ENCODE peak calls at places on chromosomes 2 and 18, in four cellular contexts. X, O, G and Q are unnamed samples.

GRCh38 chr2:130810490-130810889 is 26.2 kb upstream of the ARHGEF4 start:
- DNase-seq in X (no peak), O (no peak), G (no peak), Q (no peak)

GRCh38 chr2:29726976-29727375 is 194.4 kb downstream of the ALK start:
- DNase-seq in O (no peak), X (no peak), G (no peak), Q (no peak)

GRCh38 chr18:61334491-61334850 is 1.2 kb downstream of the CDH20 start:
- DNase-seq in G (no peak), O (no peak), X (no peak), Q (peak; percentile 53)

GRCh38 chr2:63734510-63734909 is 107.2 kb upstream of the UGP2 start:
- DNase-seq in G (peak; percentile 95), X (no peak), O (no peak), Q (no peak)

GRCh38 chr2:71693286-71694270 is 240.2 kb downstream of the DYSF start:
- DNase-seq in O (no peak), X (no peak), G (no peak), Q (no peak)

GRCh38 chr2:235541838-235542549 is 48.2 kb downstream of the AGAP1 start:
- DNase-seq in G (peak; percentile 99), O (no peak), X (no peak), Q (no peak)

GRCh38 chr2:46171996-46172546 is 125.1 kb upstream of the EPAS1 start:
- DNase-seq in O (no peak), X (no peak), G (peak; percentile 13), Q (no peak)

GRCh38 chr18:73908323-73908722 is 239.3 kb downstream of the FBXO15 start:
- DNase-seq in O (no peak), G (no peak), X (peak; percentile 4), Q (no peak)

GRCh38 chr2:218849721-218850120 is 9.9 kb upstream of the WNT6 start:
- DNase-seq in G (peak; percentile 16), O (no peak), X (no peak), Q (no peak)

GRCh38 chr2:231942180-231942579 is 16.0 kb upstream of the NPPC start:
- DNase-seq in X (no peak), O (no peak), G (no peak), Q (no peak)

GRCh38 chr18:42330296-42330695 is 375.3 kb downstream of the PIK3C3 start:
- DNase-seq in G (no peak), O (no peak), X (no peak), Q (no peak)

GRCh38 chr2:233817995-233818638 is 36.2 kb downstream of the HJURP start:
- DNase-seq in O (no peak), X (no peak), G (peak; percentile 28), Q (no peak)

GRCh38 chr2:100470898-100471514 is 724 bp downstream of the NMS start:
- DNase-seq in X (peak; percentile 49), G (peak; percentile 12), O (no peak), Q (peak; percentile 85)

GRCh38 chr2:26002617-26003310 is 20.5 kb upstream of the KIF3C start:
- DNase-seq in G (no peak), X (no peak), O (no peak), Q (no peak)

GRCh38 chr18:51275712-51276473 is 78.4 kb upstream of the MEX3C start:
- DNase-seq in G (no peak), O (no peak), X (peak; percentile 5), Q (no peak)

GRCh38 chr18:7117390-7118355 is at the start of gene LAMA1:
- DNase-seq in X (no peak), G (no peak), O (no peak), Q (peak; percentile 83)

GRCh38 chr2:183536714-183537113 is 412.5 kb downstream of the NUP35 start:
- DNase-seq in X (no peak), O (no peak), G (no peak), Q (no peak)

GRCh38 chr18:43314931-43315330 is 37.6 kb upstream of the SYT4 start:
- DNase-seq in X (no peak), G (no peak), O (no peak), Q (no peak)

GRCh38 chr18:52652451-52652850 is 312.5 kb downstream of the DCC start:
- DNase-seq in G (no peak), X (no peak), O (no peak), Q (no peak)

GRCh38 chr18:52657063-52657462 is 317.1 kb downstream of the DCC start:
- DNase-seq in X (no peak), O (no peak), G (no peak), Q (no peak)
- TF ChIP-seq PHF8 in X (no peak), O (no peak), G (no peak), Q (no peak)

GRCh38 chr2:240401781-240402551 is 33.5 kb upstream of the GPC1 start:
- DNase-seq in O (no peak), X (no peak), G (no peak), Q (peak; percentile 38)
- TF ChIP-seq PHF8 in O (no peak), X (no peak), G (no peak), Q (no peak)

GRCh38 chr2:79935771-79936657 is 368.5 kb downstream of the LRRTM1 start:
- DNase-seq in X (peak; percentile 64), G (peak; percentile 67), O (peak; percentile 9), Q (no peak)
- TF ChIP-seq PHF8 in X (no peak), G (no peak), O (no peak), Q (no peak)

GRCh38 chr18:11981633-11982366 is 493 bp downstream of the IMPA2 start:
- DNase-seq in G (peak; percentile 92), X (peak; percentile 41), O (peak; percentile 35), Q (no peak)
- TF ChIP-seq PHF8 in G (peak; percentile 15), X (no peak), O (no peak), Q (peak; percentile 2)

GRCh38 chr2:122000556-122001340 is 245.3 kb downstream of the TSN start:
- DNase-seq in O (no peak), G (no peak), X (no peak), Q (peak; percentile 32)
- TF ChIP-seq PHF8 in O (no peak), G (no peak), X (no peak), Q (no peak)

DNA sequence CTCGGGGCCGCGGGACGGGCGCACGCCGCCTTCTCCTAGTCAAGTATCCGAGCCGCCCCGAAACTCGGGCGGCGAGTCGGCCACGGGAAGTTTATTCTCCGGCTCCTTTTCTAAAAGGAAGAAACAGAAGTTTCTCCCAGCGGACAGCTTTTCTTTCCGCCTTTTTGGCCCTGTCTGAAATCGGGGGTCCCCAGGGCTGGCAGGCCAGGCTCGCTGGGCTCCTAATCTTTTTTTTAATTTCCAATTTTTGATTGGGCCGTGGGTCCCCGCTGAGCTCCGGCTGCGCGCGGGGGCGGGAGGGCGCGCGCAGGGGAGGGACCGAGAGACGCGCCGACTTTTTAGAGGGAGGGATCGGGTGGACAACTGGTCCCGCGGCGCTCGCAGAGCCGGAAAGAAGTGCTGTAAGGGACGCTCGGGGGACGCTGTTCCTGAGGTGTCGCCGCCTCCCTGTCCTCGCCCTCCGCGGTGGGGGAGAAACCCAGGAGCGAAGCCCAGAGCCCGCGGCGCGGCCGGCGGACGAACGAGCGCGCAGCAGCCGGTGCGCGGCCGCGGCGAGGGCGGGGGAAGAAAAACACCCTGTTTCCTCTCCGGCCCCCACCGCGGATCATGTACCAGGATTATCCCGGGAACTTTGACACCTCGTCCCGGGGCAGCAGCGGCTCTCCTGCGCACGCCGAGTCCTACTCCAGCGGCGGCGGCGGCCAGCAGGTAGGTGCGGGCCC is 618 bp downstream of the FOSL2 start:
- DNase-seq in X (peak; percentile 72), G (no peak), O (no peak), Q (peak; percentile 63)
- TF ChIP-seq PHF8 in X (peak; percentile 17), G (peak; percentile 9), O (peak; percentile 57), Q (no peak)

GRCh38 chr2:37376421-37377186 is 32.2 kb downstream of the QPCT start:
- DNase-seq in G (no peak), X (no peak), O (no peak), Q (no peak)

GRCh38 chr2:37378411-37378810 is 34.0 kb downstream of the QPCT start:
- DNase-seq in O (no peak), G (peak; percentile 43), X (no peak), Q (no peak)

GRCh38 chr2:37377187-37377532 is 32.7 kb downstream of the QPCT start:
- DNase-seq in G (no peak), X (no peak), O (no peak), Q (no peak)

GRCh38 chr2:37371979-37372378 is 27.5 kb downstream of the QPCT start:
- DNase-seq in O (no peak), X (no peak), G (no peak), Q (no peak)

GRCh38 chr2:37375721-37376399 is 31.4 kb downstream of the QPCT start:
- DNase-seq in X (no peak), O (no peak), G (no peak), Q (no peak)
- TF ChIP-seq PHF8 in X (no peak), O (no peak), G (no peak), Q (no peak)

DNA sequence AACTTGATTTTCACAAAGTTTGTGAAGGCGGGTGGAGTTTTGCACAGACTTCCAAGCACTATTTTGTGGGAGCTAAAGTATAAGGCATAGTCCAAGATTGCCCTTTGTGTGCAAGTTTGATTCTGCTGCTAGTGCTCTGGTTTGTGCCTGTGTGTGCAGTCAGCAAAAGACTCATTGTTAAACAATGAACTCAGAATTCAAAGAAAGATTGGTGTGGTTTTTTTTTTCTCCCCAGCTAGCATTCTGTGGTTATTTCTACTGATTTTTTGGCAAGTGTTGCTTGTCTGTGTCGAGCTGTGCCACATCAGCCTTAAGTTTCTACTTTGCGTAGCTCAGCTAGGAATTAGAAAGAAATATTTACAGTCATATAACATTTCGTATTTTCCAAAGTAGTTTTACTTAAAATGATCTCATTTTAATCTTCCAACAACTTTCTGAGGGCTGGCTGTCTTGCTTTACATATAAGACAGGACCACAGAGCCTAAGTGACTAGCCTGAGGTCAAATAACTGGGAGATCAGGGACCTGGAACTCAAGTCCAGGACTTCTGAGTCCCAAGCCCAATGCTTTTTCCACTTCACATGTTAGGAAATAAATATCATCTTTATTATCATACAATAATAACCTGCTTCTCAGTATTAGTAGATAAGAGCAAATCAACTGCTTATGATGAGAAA is 69.8 kb downstream of the BABAM2 start:
- DNase-seq in O (no peak), X (no peak), G (no peak), Q (no peak)
- TF ChIP-seq PHF8 in O (no peak), X (no peak), G (no peak), Q (no peak)

GRCh38 chr2:38409136-38409903 is 32.2 kb upstream of the ATL2 start:
- DNase-seq in G (no peak), X (no peak), O (no peak), Q (no peak)

GRCh38 chr2:38409904-38410167 is 32.8 kb upstream of the ATL2 start:
- DNase-seq in O (no peak), X (no peak), G (no peak), Q (no peak)

GRCh38 chr2:38406597-38407110 is 29.6 kb upstream of the ATL2 start:
- DNase-seq in O (no peak), X (no peak), G (peak; percentile 82), Q (no peak)

GRCh38 chr2:38405917-38406596 is 29.0 kb upstream of the ATL2 start:
- DNase-seq in X (no peak), O (no peak), G (peak; percentile 68), Q (no peak)

DNA sequence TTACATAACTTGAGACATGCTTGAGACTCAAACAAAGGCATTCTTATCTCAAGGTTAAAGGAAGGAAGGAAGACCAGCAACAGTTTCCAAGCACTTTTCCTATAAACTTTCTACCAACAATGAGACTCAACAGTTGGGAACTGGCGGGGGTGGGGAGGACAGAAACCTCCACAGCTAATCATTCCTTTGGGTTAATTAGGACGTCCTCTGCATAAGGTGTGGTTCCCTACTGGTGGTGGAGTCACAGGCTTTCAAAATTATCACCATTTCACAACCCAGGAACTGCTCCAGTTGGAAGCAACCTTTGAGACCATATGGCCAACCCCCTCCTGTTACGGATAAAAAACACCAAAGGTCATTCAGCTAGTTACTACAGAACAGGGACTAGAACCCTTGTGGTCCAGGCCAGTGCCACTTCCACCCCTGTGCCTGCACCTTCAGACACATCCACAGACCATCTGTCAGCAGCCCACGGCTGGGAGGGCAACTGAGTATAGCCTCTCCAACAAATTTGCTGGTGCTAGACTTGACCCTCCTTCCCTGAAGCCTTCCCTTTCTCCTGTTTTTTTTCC is 30.1 kb upstream of the ATL2 start:
- DNase-seq in X (no peak), G (peak; percentile 86), O (no peak), Q (no peak)
- TF ChIP-seq PHF8 in X (no peak), G (peak; percentile 20), O (no peak), Q (no peak)